ENCODE peak calls at places on chromosomes 2 and 18, in seven cellular contexts. One of them, this sample, is unnamed.

GRCh38 chr2:214436470-214436869 is 25.6 kb downstream of the VWC2L start:
- DNase-seq in amygdala: no peak
- DNase-seq in putamen: no peak
- DNase-seq in heart right ventricle: no peak
- DNase-seq in Right ventricle myocardium superior: no peak
- DNase-seq in Calu3: no peak
- DNase-seq in activated CD8-positive, alpha-beta memory T cell treated with anti-CD3 and anti-CD28 coated beads for 24 hours: no peak
- DNase-seq in this sample: no peak

GRCh38 chr2:226756131-226756530 is 43.5 kb downstream of the IRS1 start:
- DNase-seq in activated CD8-positive, alpha-beta memory T cell treated with anti-CD3 and anti-CD28 coated beads for 24 hours: no peak
- DNase-seq in heart right ventricle: no peak
- DNase-seq in putamen: no peak
- DNase-seq in Calu3: peak
- DNase-seq in Right ventricle myocardium superior: no peak
- DNase-seq in amygdala: no peak
- DNase-seq in this sample: no peak

GRCh38 chr2:75290600-75291140 is 91.3 kb upstream of the TACR1 start:
- DNase-seq in putamen: no peak
- DNase-seq in Calu3: no peak
- DNase-seq in heart right ventricle: no peak
- DNase-seq in Right ventricle myocardium superior: no peak
- DNase-seq in activated CD8-positive, alpha-beta memory T cell treated with anti-CD3 and anti-CD28 coated beads for 24 hours: no peak
- DNase-seq in amygdala: no peak
- DNase-seq in this sample: no peak

GRCh38 chr2:159249955-159250723 is 36.4 kb downstream of the WDSUB1 start:
- DNase-seq in heart right ventricle: peak
- DNase-seq in activated CD8-positive, alpha-beta memory T cell treated with anti-CD3 and anti-CD28 coated beads for 24 hours: no peak
- DNase-seq in Calu3: peak
- DNase-seq in Right ventricle myocardium superior: no peak
- DNase-seq in putamen: peak
- DNase-seq in amygdala: peak
- DNase-seq in this sample: no peak

GRCh38 chr18:35933982-35934381 is 38.5 kb upstream of the RMP24 start:
- DNase-seq in heart right ventricle: no peak
- DNase-seq in amygdala: no peak
- DNase-seq in Calu3: no peak
- DNase-seq in activated CD8-positive, alpha-beta memory T cell treated with anti-CD3 and anti-CD28 coated beads for 24 hours: no peak
- DNase-seq in putamen: no peak
- DNase-seq in Right ventricle myocardium superior: no peak
- DNase-seq in this sample: no peak

GRCh38 chr2:226143097-226143496 is 656.5 kb downstream of the IRS1 start:
- DNase-seq in amygdala: no peak
- DNase-seq in putamen: no peak
- DNase-seq in Calu3: no peak
- DNase-seq in heart right ventricle: no peak
- DNase-seq in Right ventricle myocardium superior: no peak
- DNase-seq in activated CD8-positive, alpha-beta memory T cell treated with anti-CD3 and anti-CD28 coated beads for 24 hours: no peak
- DNase-seq in this sample: no peak

GRCh38 chr18:33201509-33201926 is 239.0 kb downstream of the CCDC178 start:
- DNase-seq in Right ventricle myocardium superior: no peak
- DNase-seq in Calu3: peak
- DNase-seq in amygdala: peak
- DNase-seq in activated CD8-positive, alpha-beta memory T cell treated with anti-CD3 and anti-CD28 coated beads for 24 hours: no peak
- DNase-seq in putamen: peak
- DNase-seq in heart right ventricle: no peak
- DNase-seq in this sample: no peak

GRCh38 chr2:70685771-70686171 is 82.2 kb downstream of the ADD2 start:
- DNase-seq in heart right ventricle: no peak
- DNase-seq in Calu3: no peak
- DNase-seq in amygdala: peak
- DNase-seq in putamen: peak
- DNase-seq in activated CD8-positive, alpha-beta memory T cell treated with anti-CD3 and anti-CD28 coated beads for 24 hours: no peak
- DNase-seq in Right ventricle myocardium superior: no peak
- DNase-seq in this sample: no peak